ENCODE peak calls at places on chromosomes 3 and 15, in six cellular contexts. B, R, V, Q, U and Y are unnamed samples.

GRCh38 chr3:94234177-94234788 is 171.4 kb downstream of the NSUN3 start:
- DNase-seq in B (no peak), R (peak; percentile 54), V (peak; percentile 52), Q (peak; percentile 72), U (no peak), Y (no peak)

GRCh38 chr15:100670505-100671021 is 68.2 kb downstream of the ASB7 start:
- DNase-seq in B (no peak), R (peak; percentile 23), V (no peak), Q (no peak), U (no peak), Y (no peak)

GRCh38 chr15:39154136-39154770 is 426.6 kb upstream of the THBS1 start:
- DNase-seq in B (no peak), R (no peak), V (no peak), Q (no peak), U (no peak), Y (no peak)

GRCh38 chr15:92123848-92124631 is 269.6 kb upstream of the ST8SIA2 start:
- DNase-seq in B (peak; percentile 49), R (no peak), V (no peak), Q (no peak), U (no peak), Y (no peak)

GRCh38 chr3:155391583-155391982 is 98.1 kb upstream of the STRIT1 start:
- DNase-seq in B (no peak), R (peak; percentile 46), V (peak; percentile 72), Q (no peak), U (no peak), Y (no peak)

GRCh38 chr15:31147943-31148621 is 46.6 kb upstream of the TRPM1 start:
- DNase-seq in B (no peak), R (no peak), V (no peak), Q (no peak), U (no peak), Y (no peak)

GRCh38 chr15:61680260-61681037 is 379.8 kb downstream of the VPS13C start:
- DNase-seq in B (no peak), R (no peak), V (no peak), Q (no peak), U (no peak), Y (no peak)

GRCh38 chr3:37701729-37702128 is 160.0 kb upstream of the CTDSPL start:
- DNase-seq in B (no peak), R (no peak), V (no peak), Q (no peak), U (no peak), Y (no peak)

GRCh38 chr3:168213920-168214319 is 118.2 kb upstream of the GOLIM4 start:
- DNase-seq in B (no peak), R (no peak), V (peak; percentile 11), Q (no peak), U (no peak), Y (no peak)

GRCh38 chr3:30659270-30660127 is 53.1 kb downstream of the TGFBR2 start:
- DNase-seq in B (no peak), R (peak; percentile 96), V (peak; percentile 95), Q (peak; percentile 87), U (no peak), Y (no peak)

GRCh38 chr15:31027948-31028586 is 36.6 kb upstream of the MTMR10 start:
- DNase-seq in B (no peak), R (no peak), V (no peak), Q (no peak), U (no peak), Y (no peak)

GRCh38 chr3:67077656-67078055 is 79.5 kb downstream of the KBTBD8 start:
- DNase-seq in B (no peak), R (peak; percentile 80), V (no peak), Q (no peak), U (no peak), Y (no peak)

GRCh38 chr3:177689077-177689476 is 491.8 kb upstream of the TBL1XR1 start:
- DNase-seq in B (no peak), R (no peak), V (no peak), Q (no peak), U (no peak), Y (no peak)

GRCh38 chr3:175208316-175208715 is 349.2 kb downstream of the NAALADL2 start:
- DNase-seq in B (peak; percentile 26), R (peak; percentile 73), V (peak; percentile 16), Q (peak; percentile 38), U (no peak), Y (no peak)

GRCh38 chr3:154275965-154276364 is 48.3 kb downstream of the DHX36 start:
- DNase-seq in B (no peak), R (no peak), V (no peak), Q (no peak), U (no peak), Y (no peak)

GRCh38 chr3:150744041-150745026 is 18.6 kb downstream of the SIAH2 start:
- DNase-seq in B (no peak), R (no peak), V (no peak), Q (no peak), U (no peak), Y (no peak)

GRCh38 chr15:95957854-95958253 is 372.6 kb upstream of the NR2F2 start:
- DNase-seq in B (no peak), R (no peak), V (no peak), Q (no peak), U (no peak), Y (no peak)

GRCh38 chr3:20422391-20422790 is 236.4 kb upstream of the SGO1 start:
- DNase-seq in B (no peak), R (no peak), V (no peak), Q (no peak), U (no peak), Y (no peak)

GRCh38 chr3:170295586-170295985 is 61.9 kb upstream of the SKIL start:
- DNase-seq in B (no peak), R (no peak), V (no peak), Q (no peak), U (no peak), Y (no peak)

GRCh38 chr3:57335273-57335938 is 42.9 kb upstream of the ASB14 start:
- DNase-seq in B (no peak), R (no peak), V (no peak), Q (no peak), U (no peak), Y (no peak)

GRCh38 chr15:98154863-98155262 is 194.4 kb downstream of the ARRDC4 start:
- DNase-seq in B (no peak), R (peak; percentile 75), V (peak; percentile 99), Q (peak; percentile 78), U (no peak), Y (no peak)

GRCh38 chr3:113070226-113071220 is 79.7 kb downstream of the GTPBP8 start:
- DNase-seq in B (no peak), R (peak; percentile 32), V (peak; percentile 31), Q (peak; percentile 97), U (no peak), Y (no peak)

GRCh38 chr15:82306791-82307713 is 42.2 kb downstream of the GOLGA6L10 start:
- DNase-seq in B (no peak), R (no peak), V (no peak), Q (no peak), U (no peak), Y (no peak)

GRCh38 chr3:190361791-190362190 is 26.2 kb upstream of the CLDN16 start:
- DNase-seq in B (no peak), R (no peak), V (no peak), Q (no peak), U (no peak), Y (no peak)

GRCh38 chr3:52281980-52282801 is 3.7 kb upstream of the WDR82 start:
- DNase-seq in B (no peak), R (no peak), V (peak; percentile 29), Q (no peak), U (no peak), Y (no peak)

GRCh38 chr3:10783360-10784346 is 32.4 kb upstream of the SLC6A11 start:
- DNase-seq in B (no peak), R (peak; percentile 36), V (peak; percentile 27), Q (no peak), U (no peak), Y (no peak)

GRCh38 chr15:63933522-63933921 is 99.8 kb upstream of the HERC1 start:
- DNase-seq in B (no peak), R (peak; percentile 73), V (peak; percentile 60), Q (no peak), U (no peak), Y (no peak)

GRCh38 chr3:123188058-123188457 is 13.7 kb upstream of the SEC22A start:
- DNase-seq in B (no peak), R (peak; percentile 34), V (no peak), Q (no peak), U (no peak), Y (no peak)

GRCh38 chr15:42289166-42289565 is 15.9 kb upstream of the TMEM87A start:
- DNase-seq in B (no peak), R (no peak), V (no peak), Q (no peak), U (no peak), Y (no peak)

GRCh38 chr3:127195417-127195816 is 2.5 kb downstream of the PRR23E start:
- DNase-seq in B (no peak), R (no peak), V (no peak), Q (no peak), U (no peak), Y (no peak)

GRCh38 chr3:89697321-89697916 is 590.0 kb downstream of the EPHA3 start:
- DNase-seq in B (no peak), R (no peak), V (no peak), Q (no peak), U (no peak), Y (no peak)

GRCh38 chr3:64030741-64031140 is 7.4 kb upstream of the PSMD6 start:
- DNase-seq in B (peak; percentile 28), R (peak; percentile 49), V (peak; percentile 66), Q (peak; percentile 81), U (peak; percentile 51), Y (peak; percentile 71)

GRCh38 chr3:58082047-58082446 is 73.8 kb downstream of the FLNB start:
- DNase-seq in B (no peak), R (peak; percentile 94), V (peak; percentile 28), Q (no peak), U (no peak), Y (peak; percentile 27)

GRCh38 chr15:82832601-82833209 is 23.3 kb downstream of the WHAMM start:
- DNase-seq in B (no peak), R (peak; percentile 90), V (peak; percentile 87), Q (peak; percentile 81), U (no peak), Y (no peak)